ENCODE peak calls at places on chromosome 21, in four cellular contexts. R is GM23248, Y is SK-N-SH, M is uterus. O is an unnamed sample. For H3K36me3, the result is how much of the 10 kb centered on the place peaks cover.

GRCh38 chr21:35273331-35273730 is 224.2 kb upstream of the RUNX1 start:
- DNase-seq in R (no peak), Y (no peak), M (no peak), O (no peak)

GRCh38 chr21:30044447-30045064 is 104.8 kb upstream of the GRIK1 start:
- DNase-seq in Y (peak), M (no peak), R (peak), O (no peak)

GRCh38 chr21:44748621-44749020 is 37.2 kb upstream of the TSPEAR start:
- DNase-seq in M (no peak), R (no peak), Y (no peak), O (no peak)

GRCh38 chr21:34994646-34995631 is 54.2 kb downstream of the RUNX1 start:
- DNase-seq in Y (no peak), R (peak), M (no peak), O (no peak)

GRCh38 chr21:40052276-40052675 is 185.0 kb downstream of the PCP4 start:
- DNase-seq in M (no peak), Y (no peak), R (no peak), O (no peak)

GRCh38 chr21:39564200-39564599 is 48.5 kb upstream of the B3GALT5 start:
- DNase-seq in M (no peak), R (no peak), Y (peak), O (no peak)

GRCh38 chr21:41620982-41621381 is 113.0 kb upstream of the TMPRSS2 start:
- DNase-seq in Y (no peak), M (no peak), R (peak), O (no peak)

GRCh38 chr21:41052820-41053555 is 115.0 kb upstream of the BACE2 start:
- DNase-seq in Y (no peak), R (no peak), M (no peak), O (no peak)

GRCh38 chr21:20617130-20617529 is 381.1 kb upstream of the NCAM2 start:
- DNase-seq in M (no peak), R (no peak), Y (no peak), O (no peak)

GRCh38 chr21:25838809-25839208 is 104.0 kb downstream of the GABPA start:
- DNase-seq in Y (no peak), R (peak), M (no peak), O (no peak)

GRCh38 chr21:40667964-40668363 is 179.0 kb downstream of the DSCAM start:
- DNase-seq in M (no peak), R (no peak), Y (no peak), O (no peak)

GRCh38 chr21:29647353-29647781 is 292.4 kb downstream of the GRIK1 start:
- DNase-seq in M (no peak), R (no peak), Y (no peak), O (no peak)

GRCh38 chr21:44423312-44423821 is 31.9 kb upstream of the LRRC3 start:
- DNase-seq in R (no peak), Y (no peak), M (no peak), O (peak)

GRCh38 chr21:34639882-34640788 is 25.2 kb upstream of the RCAN1 start:
- DNase-seq in R (peak), M (no peak), Y (no peak), O (no peak)

GRCh38 chr21:26966360-26966977 is 419 bp downstream of the ADAMTS5 start:
- DNase-seq in Y (no peak), M (no peak), R (peak), O (peak)

GRCh38 chr21:25862596-25862995 is 127.8 kb downstream of the GABPA start:
- DNase-seq in Y (no peak), R (peak), M (no peak), O (no peak)

GRCh38 chr21:34935452-34935851 is 113.7 kb downstream of the RUNX1 start:
- DNase-seq in Y (no peak), R (peak), M (no peak), O (no peak)

GRCh38 chr21:41712730-41713129 is 54.1 kb downstream of the RIPK4 start:
- DNase-seq in R (no peak), Y (no peak), M (no peak), O (no peak)

GRCh38 chr21:43864806-43865470 is at the start of gene AGPAT3:
- DNase-seq in M (no peak), R (peak), Y (peak), O (no peak)

GRCh38 chr21:32412162-32412997 is at the start of gene EVA1C:
- DNase-seq in M (peak), R (peak), Y (peak), O (no peak)

GRCh38 chr21:32411366-32412161 is 942 bp upstream of the EVA1C start:
- DNase-seq in M (peak), R (peak), Y (peak), O (no peak)

GRCh38 chr21:31520506-31521163 is 138.9 kb upstream of the SOD1 start:
- DNase-seq in Y (no peak), R (no peak), M (no peak), O (no peak)

GRCh38 chr21:24759348-24760118 is 847.7 kb downstream of the MRPL39 start:
- DNase-seq in R (no peak), M (no peak), Y (no peak), O (no peak)

GRCh38 chr21:41612674-41613250 is 104.8 kb upstream of the TMPRSS2 start:
- DNase-seq in R (peak), Y (peak), M (peak), O (peak)

GRCh38 chr21:41168391-41169257 is 664 bp downstream of the BACE2 start:
- DNase-seq in R (peak), Y (peak), M (peak), O (no peak)

GRCh38 chr21:28540514-28540913 is 452.2 kb downstream of the LTN1 start:
- DNase-seq in Y (no peak), M (no peak), R (peak), O (no peak)

GRCh38 chr21:30382201-30382600 is 10.1 kb upstream of the KRTAP13-2 start:
- DNase-seq in R (no peak), Y (no peak), M (no peak), O (no peak)

GRCh38 chr21:41506005-41506404 is 2.0 kb downstream of the TMPRSS2 start:
- DNase-seq in Y (no peak), M (no peak), R (no peak), O (no peak)

GRCh38 chr21:15986277-15986676 is 256.5 kb downstream of the USP25 start:
- DNase-seq in M (no peak), R (no peak), Y (no peak), O (no peak)

GRCh38 chr21:32459972-32460371 is 47.5 kb downstream of the EVA1C start:
- DNase-seq in Y (no peak), R (peak), M (no peak), O (no peak)

GRCh38 chr21:43997766-43998742 is 14.1 kb upstream of the TRAPPC10 start:
- DNase-seq in M (no peak), R (peak), Y (no peak), O (no peak)

GRCh38 chr21:24995206-24995605 is 612.1 kb downstream of the MRPL39 start:
- DNase-seq in Y (no peak), R (no peak), M (no peak), O (no peak)

GRCh38 chr21:30590297-30590696 is at the start of gene KRTAP22-2:
- DNase-seq in M (no peak), Y (no peak), R (no peak), O (no peak)

GRCh38 chr21:26977741-26978140 is 10.9 kb upstream of the ADAMTS5 start:
- DNase-seq in M (no peak), Y (no peak), R (peak), O (no peak)

DNA sequence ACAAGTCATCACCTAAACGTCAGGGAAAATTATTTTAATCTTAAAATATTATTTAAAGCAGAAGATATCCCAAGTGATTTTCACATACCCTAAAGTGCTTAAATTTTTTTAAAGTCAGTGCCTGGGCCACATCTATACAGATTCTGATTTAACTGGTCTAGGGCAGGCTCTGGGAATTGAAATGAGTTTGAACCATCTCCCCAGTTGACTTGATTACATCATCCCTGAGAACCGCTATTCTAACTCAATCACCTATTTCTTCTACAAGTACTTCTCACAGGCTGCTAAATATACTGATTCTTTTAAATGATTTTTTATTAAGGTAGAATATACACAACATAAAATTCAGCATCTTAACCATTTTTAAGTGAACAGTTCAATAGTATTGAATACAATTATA is 19.6 kb downstream of the GART start:
- DNase-seq in R (no peak), M (no peak), Y (no peak), O (no peak)
- H3K36me3 ChIP-seq in R (under half), M (under half), Y (half or more), O (half or more)

DNA sequence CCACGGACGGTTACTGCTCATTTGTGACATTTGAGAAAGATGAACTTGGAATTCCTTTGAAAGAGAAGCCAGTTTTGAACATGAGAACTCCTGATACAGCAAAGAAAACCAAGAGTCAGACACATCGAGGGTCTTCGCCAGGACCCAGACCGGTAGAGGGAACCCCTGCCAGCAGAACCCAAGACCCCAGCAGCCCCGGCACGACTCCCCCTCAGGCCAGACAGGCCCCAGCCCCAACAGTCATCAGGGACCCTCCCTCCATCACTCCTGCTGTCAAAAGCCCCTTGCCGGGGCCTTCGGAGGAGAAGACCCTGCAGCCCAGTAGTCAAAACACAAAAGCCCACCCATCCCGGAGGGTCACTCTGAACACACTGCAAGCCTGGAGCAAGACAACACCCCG is 27.7 kb downstream of the CHAF1B start:
- DNase-seq in Y (no peak), R (no peak), M (no peak), O (no peak)
- H3K36me3 ChIP-seq in Y (under half), R (under half), M (under half), O (half or more)

DNA sequence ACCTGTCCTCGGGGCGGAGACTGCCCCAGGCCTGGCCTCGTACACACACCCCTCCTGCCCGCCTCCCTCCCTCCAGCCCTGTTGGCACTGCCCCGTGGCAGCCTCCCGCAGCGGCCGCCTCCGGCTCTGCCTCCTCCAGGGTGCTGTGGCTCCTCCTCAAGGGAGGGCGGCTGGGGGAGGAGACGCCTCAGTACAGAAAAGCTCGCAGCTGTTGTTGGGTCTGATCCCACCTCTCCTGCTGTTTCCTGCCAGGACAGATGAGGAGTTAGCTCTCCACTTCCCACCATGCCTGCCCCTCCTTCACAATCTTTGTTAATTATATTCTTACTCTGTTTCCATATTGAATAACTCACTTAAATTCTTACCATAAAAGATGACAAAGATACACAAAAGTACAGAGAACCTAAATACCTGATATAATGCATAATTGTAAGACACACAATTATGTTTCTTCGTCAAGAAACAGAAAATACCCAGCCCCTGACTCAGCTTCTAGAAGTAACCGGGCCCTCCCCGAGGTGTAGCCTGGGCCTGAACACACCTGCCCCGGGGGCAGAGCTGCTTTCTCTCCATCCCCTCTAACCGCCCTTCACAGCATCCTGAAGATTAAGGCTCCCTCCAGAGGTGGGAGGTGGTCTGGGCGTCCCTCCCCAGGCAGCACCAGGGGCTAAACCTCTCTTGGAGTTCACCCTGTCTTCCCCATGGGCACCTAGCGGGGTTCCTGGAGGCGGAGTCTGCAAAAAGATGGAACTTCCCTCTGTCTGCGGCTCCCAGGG is 30.6 kb upstream of the COL6A1 start:
- DNase-seq in Y (peak), R (peak), M (peak), O (peak)
- H3K36me3 ChIP-seq in Y (under half), R (under half), M (under half), O (under half)

DNA sequence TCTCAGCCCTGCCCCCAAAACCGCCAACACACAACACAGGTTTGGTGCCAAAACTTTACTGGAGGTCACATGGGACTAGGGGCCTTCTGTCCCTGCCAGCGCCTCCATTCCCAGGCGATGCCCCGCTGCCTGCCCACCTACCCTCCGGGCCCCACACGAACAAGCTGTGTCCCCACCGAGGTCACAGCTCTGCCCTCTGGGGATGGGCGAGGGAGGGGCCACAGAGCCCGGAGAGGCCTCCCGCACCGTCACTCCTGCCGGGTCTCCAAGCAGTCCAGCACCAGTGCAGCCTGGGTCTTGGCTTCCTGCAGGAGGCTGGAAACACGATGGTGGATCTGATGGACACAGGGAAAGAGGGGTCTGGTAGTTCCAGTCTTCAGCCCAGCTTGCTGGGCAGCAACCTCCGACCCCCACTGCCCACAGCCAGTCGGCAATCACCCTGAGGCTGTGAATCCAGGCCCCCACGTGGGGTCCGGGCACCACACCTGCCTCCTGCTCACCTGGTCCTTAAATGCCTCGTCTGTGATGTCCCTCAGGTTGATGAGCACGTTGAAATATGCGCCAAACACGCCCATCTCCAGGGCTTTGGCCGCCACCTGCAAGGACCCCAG is 18.5 kb downstream of the FTCD start:
- DNase-seq in R (no peak), M (no peak), Y (no peak), O (no peak)
- H3K36me3 ChIP-seq in R (under half), M (under half), Y (under half), O (under half)

GRCh38 chr21:17597680-17598079 is 15.0 kb downstream of the BTG3 start:
- DNase-seq in M (no peak), R (no peak), Y (no peak), O (no peak)
- H3K36me3 ChIP-seq in M (under half), R (half or more), Y (half or more), O (half or more)

GRCh38 chr21:42765656-42766055 is 112.2 kb downstream of the PDE9A start:
- DNase-seq in R (no peak), M (no peak), Y (no peak), O (no peak)

GRCh38 chr21:42764883-42765282 is 111.5 kb downstream of the PDE9A start:
- DNase-seq in Y (no peak), M (no peak), R (no peak), O (no peak)

GRCh38 chr21:42761776-42762335 is 108.4 kb downstream of the PDE9A start:
- DNase-seq in M (no peak), Y (no peak), R (no peak), O (no peak)

GRCh38 chr21:42763578-42764442 is 110.4 kb downstream of the PDE9A start:
- DNase-seq in M (no peak), Y (no peak), R (no peak), O (no peak)

GRCh38 chr21:42764443-42764760 is 111.0 kb downstream of the PDE9A start:
- DNase-seq in Y (no peak), M (no peak), R (no peak), O (no peak)
- H3K36me3 ChIP-seq in Y (under half), M (under half), R (under half), O (under half)

DNA sequence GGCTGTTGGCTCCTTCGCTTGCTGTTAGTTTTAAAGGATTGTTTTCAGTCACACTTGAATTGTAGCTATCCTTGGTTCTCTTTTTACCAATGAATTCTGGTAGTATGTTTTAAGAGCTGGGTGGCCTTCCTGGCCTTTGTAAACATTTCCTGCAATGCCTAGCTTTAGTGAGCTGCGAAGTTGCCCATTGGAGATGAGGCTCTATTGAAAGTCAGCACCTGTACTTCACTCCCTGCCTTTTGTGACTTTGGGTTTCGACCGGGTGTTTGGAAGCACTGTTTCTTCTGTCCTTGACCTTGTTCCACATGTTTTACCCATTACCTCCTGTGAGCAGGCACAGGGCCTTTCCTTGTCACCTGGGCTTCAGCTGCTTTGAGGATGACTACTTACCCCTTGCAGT is 64.7 kb downstream of the DYRK1A start:
- DNase-seq in R (no peak), Y (no peak), M (no peak), O (no peak)
- H3K36me3 ChIP-seq in R (under half), Y (under half), M (under half), O (under half)

GRCh38 chr21:46542588-46543092 is 62.2 kb downstream of the S100B start:
- DNase-seq in Y (peak), R (no peak), M (no peak), O (no peak)
- H3K36me3 ChIP-seq in Y (under half), R (under half), M (under half), O (half or more)

O was measured in RWPE2.